ENCODE peak calls at places on chromosomes 1 and 21, in ten cellular contexts. F, S, M, Y, Z, X, U, Q, J and A are unnamed samples.

GRCh38 chr1:196160066-196160795 is 448.0 kb downstream of the KCNT2 start:
- DNase-seq in F (no peak), S (no peak), M (no peak), Y (no peak), Z (no peak), X (no peak), U (no peak), Q (no peak), J (no peak), A (no peak)

GRCh38 chr1:241918879-241919278 is 38.7 kb upstream of the BECN2 start:
- DNase-seq in F (no peak), S (no peak), M (no peak), Y (no peak), Z (no peak), X (no peak), U (no peak), Q (no peak), J (no peak), A (no peak)

GRCh38 chr1:62110198-62110817 is 84.3 kb upstream of the L1TD1 start:
- DNase-seq in F (no peak), S (no peak), M (no peak), Y (no peak), Z (no peak), X (no peak), U (no peak), Q (no peak), J (no peak), A (no peak)

GRCh38 chr1:243294723-243295121 is 38.9 kb downstream of the SDCCAG8 start:
- DNase-seq in F (no peak), S (no peak), M (peak; percentile 43), Y (no peak), Z (no peak), X (no peak), U (no peak), Q (no peak), J (no peak), A (no peak)

GRCh38 chr21:33403786-33404571 is 766 bp downstream of the IFNGR2 start:
- DNase-seq in F (peak; percentile 53), S (peak; percentile 92), M (peak; percentile 44), Y (peak; percentile 70), Z (peak; percentile 54), X (peak; percentile 84), U (peak; percentile 29), Q (no peak), J (peak; percentile 90), A (peak; percentile 66)

GRCh38 chr1:112581530-112582192 is 37.3 kb downstream of the ST7L start:
- DNase-seq in F (no peak), S (no peak), M (peak; percentile 14), Y (no peak), Z (no peak), X (no peak), U (no peak), Q (no peak), J (no peak), A (no peak)

GRCh38 chr1:12052997-12053686 is 10.0 kb upstream of the TNFRSF8 start:
- DNase-seq in F (no peak), S (no peak), M (no peak), Y (peak; percentile 65), Z (peak; percentile 37), X (no peak), U (peak; percentile 19), Q (no peak), J (peak; percentile 65), A (peak; percentile 33)

GRCh38 chr1:99277066-99277465 is 12.8 kb downstream of the PLPPR4 start:
- DNase-seq in F (peak; percentile 14), S (no peak), M (no peak), Y (no peak), Z (no peak), X (no peak), U (no peak), Q (no peak), J (no peak), A (no peak)

GRCh38 chr1:211518330-211519289 is 26.6 kb upstream of the RD3 start:
- DNase-seq in F (peak; percentile 57), S (no peak), M (no peak), Y (no peak), Z (no peak), X (no peak), U (no peak), Q (no peak), J (no peak), A (no peak)

GRCh38 chr1:211517006-211517405 is 25.0 kb upstream of the RD3 start:
- DNase-seq in F (no peak), S (no peak), M (no peak), Y (no peak), Z (no peak), X (no peak), U (no peak), Q (no peak), J (no peak), A (no peak)

GRCh38 chr1:211511947-211512346 is 20.0 kb upstream of the RD3 start:
- DNase-seq in F (no peak), S (no peak), M (peak; percentile 72), Y (no peak), Z (no peak), X (no peak), U (no peak), Q (no peak), J (no peak), A (no peak)

GRCh38 chr1:211514030-211514754 is 22.2 kb upstream of the RD3 start:
- DNase-seq in F (peak; percentile 85), S (no peak), M (peak; percentile 82), Y (peak; percentile 73), Z (peak; percentile 72), X (peak; percentile 86), U (peak; percentile 60), Q (peak; percentile 33), J (peak; percentile 90), A (peak; percentile 88)

DNA sequence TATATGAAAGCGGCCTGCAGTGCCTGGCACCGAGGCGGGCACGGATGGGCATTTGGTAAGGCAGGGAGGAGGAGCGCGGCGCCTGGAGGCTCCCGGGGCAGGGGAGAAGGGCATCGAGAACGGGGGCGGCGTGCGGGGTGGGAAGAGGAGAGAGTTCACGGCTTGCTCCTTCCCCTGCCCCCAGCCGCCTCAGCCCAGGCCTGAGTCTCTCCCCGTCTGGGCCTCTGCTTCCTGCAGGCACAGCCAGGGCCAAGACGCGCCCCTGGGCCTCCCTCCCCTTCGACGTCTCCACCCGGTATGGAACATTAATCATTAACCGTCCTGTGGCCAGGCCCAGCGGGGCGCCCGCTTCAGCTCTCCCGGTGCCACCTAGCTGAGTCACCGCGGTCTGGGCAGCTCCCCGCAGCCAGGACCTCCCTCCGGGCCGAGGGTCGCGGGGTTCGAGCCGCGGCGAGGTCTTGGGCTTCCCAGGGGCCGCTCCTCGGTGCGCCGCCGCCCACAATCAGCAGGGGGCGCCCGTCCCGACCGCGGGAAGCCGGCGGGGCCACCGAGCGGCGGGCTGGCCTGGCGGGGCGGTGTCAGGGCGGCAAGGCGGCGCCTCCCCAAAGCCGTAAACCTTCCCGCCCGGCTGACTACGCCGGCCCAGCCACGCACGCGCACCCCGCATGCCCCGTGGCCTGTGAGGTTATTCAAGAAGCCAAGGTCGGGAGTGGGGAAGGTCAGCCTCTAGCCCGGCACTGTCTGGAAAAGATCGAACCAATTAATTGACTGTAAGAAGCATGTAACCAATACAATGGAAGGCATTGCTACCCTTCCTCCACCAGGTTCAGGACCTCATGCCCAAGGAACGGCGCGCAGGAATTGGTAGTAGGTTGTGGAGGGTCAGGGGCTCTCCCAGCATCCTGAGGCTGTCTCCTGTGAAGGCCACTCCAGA is 23.4 kb upstream of the RD3 start:
- DNase-seq in F (peak; percentile 94), S (no peak), M (peak; percentile 72), Y (peak; percentile 80), Z (peak; percentile 53), X (peak; percentile 83), U (peak; percentile 45), Q (no peak), J (peak; percentile 95), A (peak; percentile 74)
- TF ChIP-seq POLR2A in F (peak; percentile 52), S (no peak), M (no peak), Y (no peak), Z (peak; percentile 35), X (no peak), U (no peak), Q (no peak), J (no peak), A (no peak)

GRCh38 chr1:32680642-32681041 is 21.9 kb downstream of the SYNC start:
- DNase-seq in F (no peak), S (no peak), M (no peak), Y (no peak), Z (no peak), X (no peak), U (no peak), Q (no peak), J (no peak), A (no peak)

GRCh38 chr1:32681501-32681900 is 21.1 kb downstream of the SYNC start:
- DNase-seq in F (no peak), S (no peak), M (no peak), Y (no peak), Z (no peak), X (no peak), U (no peak), Q (no peak), J (no peak), A (peak; percentile 28)

GRCh38 chr1:32681999-32682398 is 20.6 kb downstream of the SYNC start:
- DNase-seq in F (no peak), S (no peak), M (no peak), Y (no peak), Z (no peak), X (no peak), U (no peak), Q (no peak), J (peak; percentile 1), A (no peak)

GRCh38 chr1:32676945-32677344 is 25.6 kb downstream of the SYNC start:
- DNase-seq in F (no peak), S (no peak), M (no peak), Y (no peak), Z (no peak), X (no peak), U (no peak), Q (no peak), J (no peak), A (no peak)
- H3K27ac ChIP-seq in F (no peak overlapping the region), S (no peak overlapping the region), M (no peak overlapping the region), Y (no peak overlapping the region), Z (no peak overlapping the region), X (no peak overlapping the region), U (no peak overlapping the region), Q (no peak overlapping the region), J (no peak overlapping the region), A (peak overlapping the region; percentile 25)

GRCh38 chr1:228039986-228040385 is 33.2 kb downstream of the WNT3A start:
- DNase-seq in F (no peak), S (no peak), M (no peak), Y (no peak), Z (no peak), X (peak; percentile 30), U (no peak), Q (no peak), J (peak; percentile 47), A (no peak)

GRCh38 chr1:228038387-228039005 is 31.7 kb downstream of the WNT3A start:
- DNase-seq in F (no peak), S (no peak), M (no peak), Y (no peak), Z (no peak), X (peak; percentile 26), U (no peak), Q (no peak), J (peak; percentile 56), A (no peak)

GRCh38 chr1:228039504-228039903 is 32.7 kb downstream of the WNT3A start:
- DNase-seq in F (no peak), S (no peak), M (no peak), Y (no peak), Z (no peak), X (peak; percentile 33), U (no peak), Q (no peak), J (peak; percentile 24), A (no peak)

GRCh38 chr1:228037401-228038386 is 30.9 kb downstream of the WNT3A start:
- DNase-seq in F (no peak), S (no peak), M (peak; percentile 6), Y (no peak), Z (no peak), X (peak; percentile 53), U (no peak), Q (no peak), J (peak; percentile 70), A (no peak)

DNA sequence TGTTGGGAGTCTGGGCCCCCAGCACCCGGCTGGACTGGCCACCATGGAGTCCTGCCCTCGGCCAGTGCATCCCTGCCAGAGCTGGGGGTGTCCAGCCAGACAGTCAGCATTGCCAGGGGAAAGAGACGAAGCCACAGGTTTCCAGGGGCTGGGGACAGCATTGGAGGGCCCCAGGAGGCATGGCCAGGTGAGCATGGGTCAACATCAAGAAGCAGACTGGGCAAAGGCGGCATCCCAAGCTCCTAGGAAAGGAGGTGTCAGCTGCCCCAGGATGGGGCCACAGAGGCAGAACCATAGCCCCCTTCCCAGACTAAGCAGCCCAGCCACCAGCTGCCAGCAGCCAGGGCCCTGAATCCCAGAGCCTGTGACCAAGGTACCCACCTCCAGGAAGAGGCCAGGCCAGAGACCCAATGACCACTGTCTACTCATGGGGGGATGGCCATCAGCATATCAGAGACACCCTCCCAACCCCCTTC is 32.2 kb downstream of the WNT3A start:
- DNase-seq in F (no peak), S (no peak), M (no peak), Y (no peak), Z (no peak), X (peak; percentile 37), U (no peak), Q (no peak), J (peak; percentile 38), A (no peak)
- H3K4me1 ChIP-seq in F (no peaks in the 10 kb centered on the region), S (no peaks in the 10 kb centered on the region), M (no peaks in the 10 kb centered on the region), Y (peaks cover 5% of the 10 kb centered on the region), Z (no peaks in the 10 kb centered on the region), X (peaks cover 13% of the 10 kb centered on the region), U (no peaks in the 10 kb centered on the region), Q (peaks cover 20% of the 10 kb centered on the region), J (peaks cover 13% of the 10 kb centered on the region), A (no peaks in the 10 kb centered on the region)

GRCh38 chr1:66331641-66332523 is 202.1 kb upstream of the SGIP1 start:
- DNase-seq in F (peak; percentile 59), S (peak; percentile 93), M (peak; percentile 97), Y (peak; percentile 80), Z (peak; percentile 59), X (peak; percentile 72), U (peak; percentile 55), Q (no peak), J (peak; percentile 87), A (peak; percentile 65)
- TF ChIP-seq POLR2A in F (peak; percentile 11), S (no peak), M (peak; percentile 97), Y (no peak), Z (peak; percentile 18), X (no peak), U (peak; percentile 16), Q (peak; percentile 40), J (peak; percentile 85), A (no peak)